ENCODE peak calls at places on chromosomes 3 and 15, in five cellular contexts. One of them, this sample, is unnamed.
A peak's percentile ranks its signal among the peaks of the same experiment; 100 is the strongest.

GRCh38 chr3:65749066-65749465 is 289.7 kb downstream of the MAGI1 start:
- DNase-seq in A549: no peak
- DNase-seq in left ventricle myocardium inferior: no peak
- DNase-seq in aorta: no peak
- DNase-seq in body of pancreas: no peak
- DNase-seq in this sample: no peak

GRCh38 chr15:38297623-38298388 is 45.2 kb downstream of the SPRED1 start:
- DNase-seq in A549: no peak
- DNase-seq in left ventricle myocardium inferior: no peak
- DNase-seq in aorta: no peak
- DNase-seq in body of pancreas: no peak
- DNase-seq in this sample: no peak

GRCh38 chr15:42151012-42151615 is 5.3 kb downstream of the PLA2G4F start:
- DNase-seq in A549: no peak
- DNase-seq in left ventricle myocardium inferior: no peak
- DNase-seq in aorta: no peak
- DNase-seq in body of pancreas: no peak
- DNase-seq in this sample: peak; percentile 25

GRCh38 chr3:37715976-37716375 is 145.7 kb upstream of the CTDSPL start:
- DNase-seq in A549: no peak
- DNase-seq in left ventricle myocardium inferior: no peak
- DNase-seq in aorta: no peak
- DNase-seq in body of pancreas: no peak
- DNase-seq in this sample: no peak

GRCh38 chr3:13772321-13772745 is 107.5 kb downstream of the WNT7A start:
- DNase-seq in A549: no peak
- DNase-seq in left ventricle myocardium inferior: no peak
- DNase-seq in aorta: no peak
- DNase-seq in body of pancreas: no peak
- DNase-seq in this sample: no peak

GRCh38 chr3:112582242-112582874 is 20.5 kb downstream of the SLC35A5 start:
- DNase-seq in A549: peak; percentile 77
- DNase-seq in left ventricle myocardium inferior: no peak
- DNase-seq in aorta: no peak
- DNase-seq in body of pancreas: no peak
- DNase-seq in this sample: no peak

GRCh38 chr15:92637621-92638020 is 18.0 kb downstream of the FAM174B start:
- DNase-seq in A549: no peak
- DNase-seq in left ventricle myocardium inferior: no peak
- DNase-seq in aorta: peak; percentile 64
- DNase-seq in body of pancreas: peak; percentile 28
- DNase-seq in this sample: no peak

GRCh38 chr15:67510597-67511225 is 10.2 kb upstream of the C15orf61 start:
- DNase-seq in A549: no peak
- DNase-seq in left ventricle myocardium inferior: no peak
- DNase-seq in aorta: no peak
- DNase-seq in body of pancreas: no peak
- DNase-seq in this sample: no peak

GRCh38 chr3:8503461-8503860 is 1.8 kb downstream of the LMCD1 start:
- DNase-seq in A549: peak; percentile 57
- DNase-seq in left ventricle myocardium inferior: no peak
- DNase-seq in aorta: no peak
- DNase-seq in body of pancreas: no peak
- DNase-seq in this sample: no peak

GRCh38 chr3:161913786-161914389 is 417.3 kb downstream of the OTOL1 start:
- DNase-seq in A549: peak; percentile 36
- DNase-seq in left ventricle myocardium inferior: no peak
- DNase-seq in aorta: no peak
- DNase-seq in body of pancreas: no peak
- DNase-seq in this sample: no peak

GRCh38 chr3:161920196-161920595 is 423.6 kb downstream of the OTOL1 start:
- DNase-seq in A549: no peak
- DNase-seq in left ventricle myocardium inferior: no peak
- DNase-seq in aorta: no peak
- DNase-seq in body of pancreas: no peak
- DNase-seq in this sample: no peak

GRCh38 chr3:161915283-161915682 is 418.7 kb downstream of the OTOL1 start:
- DNase-seq in A549: no peak
- DNase-seq in left ventricle myocardium inferior: no peak
- DNase-seq in aorta: no peak
- DNase-seq in body of pancreas: no peak
- DNase-seq in this sample: no peak

DNA sequence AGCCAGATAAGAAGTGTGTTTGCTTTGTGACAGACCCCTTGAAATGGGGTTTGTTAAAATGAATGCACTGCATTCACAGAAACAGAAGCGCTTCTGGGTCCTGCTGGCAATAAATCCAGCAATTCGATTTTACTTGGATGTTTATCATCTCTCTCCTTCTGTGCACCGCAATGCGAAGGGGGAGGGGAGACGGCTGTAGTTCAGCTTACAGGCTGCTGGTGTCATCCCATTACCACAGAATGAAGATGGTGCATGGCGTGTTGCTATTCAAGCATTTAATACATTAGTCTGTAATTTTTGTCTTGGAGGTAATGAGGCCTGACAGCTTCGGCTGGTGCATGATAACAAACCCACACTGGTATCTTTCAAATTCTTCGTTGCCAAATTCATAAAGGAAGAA is 418.1 kb downstream of the OTOL1 start:
- DNase-seq in A549: peak; percentile 42
- DNase-seq in left ventricle myocardium inferior: peak; percentile 22
- DNase-seq in aorta: no peak
- DNase-seq in body of pancreas: no peak
- DNase-seq in this sample: peak; percentile 68
- H3K27ac ChIP-seq in A549: no peak overlapping the region
- H3K27ac ChIP-seq in left ventricle myocardium inferior: no peak overlapping the region
- H3K27ac ChIP-seq in aorta: no peak overlapping the region
- H3K27ac ChIP-seq in body of pancreas: no peak overlapping the region
- H3K27ac ChIP-seq in this sample: no peak overlapping the region

GRCh38 chr3:113758389-113759029 is 11.7 kb downstream of the ATP6V1A start:
- DNase-seq in A549: no peak
- DNase-seq in left ventricle myocardium inferior: no peak
- DNase-seq in aorta: no peak
- DNase-seq in body of pancreas: no peak
- DNase-seq in this sample: no peak
- H3K27ac ChIP-seq in A549: no peak overlapping the region
- H3K27ac ChIP-seq in left ventricle myocardium inferior: no peak overlapping the region
- H3K27ac ChIP-seq in aorta: no peak overlapping the region
- H3K27ac ChIP-seq in body of pancreas: no peak overlapping the region
- H3K27ac ChIP-seq in this sample: no peak overlapping the region

GRCh38 chr15:80747317-80748053 is 31.7 kb upstream of the CEMIP start:
- DNase-seq in A549: no peak
- DNase-seq in left ventricle myocardium inferior: no peak
- DNase-seq in aorta: no peak
- DNase-seq in body of pancreas: no peak
- DNase-seq in this sample: no peak
- H3K27ac ChIP-seq in A549: no peak overlapping the region
- H3K27ac ChIP-seq in left ventricle myocardium inferior: no peak overlapping the region
- H3K27ac ChIP-seq in aorta: no peak overlapping the region
- H3K27ac ChIP-seq in body of pancreas: no peak overlapping the region
- H3K27ac ChIP-seq in this sample: no peak overlapping the region

GRCh38 chr3:16884748-16885587 is at the start of gene PLCL2:
- DNase-seq in A549: peak; percentile 46
- DNase-seq in left ventricle myocardium inferior: peak; percentile 54
- DNase-seq in aorta: peak; percentile 82
- DNase-seq in body of pancreas: peak; percentile 41
- DNase-seq in this sample: peak; percentile 81

GRCh38 chr3:16884084-16884747 is 539 bp upstream of the PLCL2 start:
- DNase-seq in A549: peak; percentile 69
- DNase-seq in left ventricle myocardium inferior: peak; percentile 75
- DNase-seq in aorta: peak; percentile 90
- DNase-seq in body of pancreas: peak; percentile 73
- DNase-seq in this sample: peak; percentile 86

GRCh38 chr3:16883057-16883725 is 1.6 kb upstream of the PLCL2 start:
- DNase-seq in A549: no peak
- DNase-seq in left ventricle myocardium inferior: no peak
- DNase-seq in aorta: no peak
- DNase-seq in body of pancreas: no peak
- DNase-seq in this sample: peak; percentile 47

GRCh38 chr3:16881896-16882645 is 2.7 kb upstream of the PLCL2 start:
- DNase-seq in A549: no peak
- DNase-seq in left ventricle myocardium inferior: peak; percentile 61
- DNase-seq in aorta: no peak
- DNase-seq in body of pancreas: no peak
- DNase-seq in this sample: peak; percentile 46

GRCh38 chr3:16883726-16884083 is 1.1 kb upstream of the PLCL2 start:
- DNase-seq in A549: no peak
- DNase-seq in left ventricle myocardium inferior: no peak
- DNase-seq in aorta: no peak
- DNase-seq in body of pancreas: no peak
- DNase-seq in this sample: no peak
- H3K27ac ChIP-seq in A549: no peak overlapping the region
- H3K27ac ChIP-seq in left ventricle myocardium inferior: peak overlapping the region; percentile 96
- H3K27ac ChIP-seq in aorta: no peak overlapping the region
- H3K27ac ChIP-seq in body of pancreas: peak overlapping the region; percentile 82
- H3K27ac ChIP-seq in this sample: peak overlapping the region; percentile 31

GRCh38 chr3:105791919-105792786 is 76.7 kb downstream of the CBLB start:
- DNase-seq in A549: peak; percentile 90
- DNase-seq in left ventricle myocardium inferior: peak; percentile 80
- DNase-seq in aorta: no peak
- DNase-seq in body of pancreas: peak; percentile 40
- DNase-seq in this sample: peak; percentile 58
- H3K27ac ChIP-seq in A549: peak overlapping the region; percentile 76
- H3K27ac ChIP-seq in left ventricle myocardium inferior: peak overlapping the region; percentile 89
- H3K27ac ChIP-seq in aorta: no peak overlapping the region
- H3K27ac ChIP-seq in body of pancreas: no peak overlapping the region
- H3K27ac ChIP-seq in this sample: peak overlapping the region; percentile 72

DNA sequence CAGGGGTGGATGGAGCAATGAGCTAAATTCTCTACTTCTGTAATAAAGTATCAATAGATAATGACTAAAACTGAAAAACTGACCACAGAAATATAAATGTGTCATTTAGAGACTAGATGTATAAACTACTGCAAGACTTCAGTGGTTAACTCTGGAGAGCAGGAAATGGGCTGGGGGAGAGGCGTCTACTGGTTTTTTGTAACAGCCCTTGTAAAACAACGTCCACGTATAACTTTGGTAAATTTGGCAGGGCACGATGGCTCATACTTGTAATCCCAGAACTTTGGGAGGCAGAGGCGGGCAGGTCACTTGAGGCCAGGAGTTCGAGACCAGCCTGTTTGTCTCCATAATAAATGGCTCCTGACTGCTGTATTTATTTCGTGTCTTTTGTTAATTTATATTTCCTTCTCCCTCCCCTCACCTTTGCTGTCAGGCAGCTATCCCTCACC is 12.5 kb downstream of the RAB27A start:
- DNase-seq in A549: no peak
- DNase-seq in left ventricle myocardium inferior: no peak
- DNase-seq in aorta: no peak
- DNase-seq in body of pancreas: no peak
- DNase-seq in this sample: no peak
- H3K27ac ChIP-seq in A549: no peak overlapping the region
- H3K27ac ChIP-seq in left ventricle myocardium inferior: no peak overlapping the region
- H3K27ac ChIP-seq in aorta: no peak overlapping the region
- H3K27ac ChIP-seq in body of pancreas: no peak overlapping the region
- H3K27ac ChIP-seq in this sample: no peak overlapping the region

DNA sequence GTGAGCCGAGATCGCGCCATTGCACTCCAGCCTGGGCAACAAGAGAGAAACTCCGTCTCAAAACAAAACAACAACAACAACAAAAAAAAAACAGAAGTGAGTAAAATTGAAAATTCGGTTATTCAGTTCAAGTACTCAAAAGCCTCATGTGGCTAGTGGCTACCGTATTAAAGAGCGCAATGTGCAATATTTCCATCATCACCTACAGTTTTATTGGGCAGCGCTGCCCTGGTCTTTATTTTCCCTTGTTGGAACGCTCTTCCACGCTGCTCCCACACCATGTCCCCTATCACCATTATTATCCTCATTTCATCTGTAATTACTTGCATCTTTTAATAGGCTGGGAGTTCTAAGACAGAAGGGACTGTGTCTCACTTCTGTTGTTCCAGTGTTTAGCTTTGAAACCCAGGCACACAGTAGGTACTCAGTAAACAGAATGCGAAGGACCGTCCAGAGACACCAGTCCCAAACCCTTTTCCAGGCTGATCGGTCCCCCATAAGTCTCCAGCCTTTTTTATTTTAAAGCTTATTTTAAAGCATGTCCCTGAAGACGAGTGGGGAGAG is 427 bp upstream of the HACD3 start:
- DNase-seq in A549: no peak
- DNase-seq in left ventricle myocardium inferior: no peak
- DNase-seq in aorta: no peak
- DNase-seq in body of pancreas: no peak
- DNase-seq in this sample: no peak
- H3K27ac ChIP-seq in A549: peak overlapping the region; percentile 85
- H3K27ac ChIP-seq in left ventricle myocardium inferior: peak overlapping the region; percentile 81
- H3K27ac ChIP-seq in aorta: no peak overlapping the region
- H3K27ac ChIP-seq in body of pancreas: peak overlapping the region; percentile 63
- H3K27ac ChIP-seq in this sample: no peak overlapping the region

DNA sequence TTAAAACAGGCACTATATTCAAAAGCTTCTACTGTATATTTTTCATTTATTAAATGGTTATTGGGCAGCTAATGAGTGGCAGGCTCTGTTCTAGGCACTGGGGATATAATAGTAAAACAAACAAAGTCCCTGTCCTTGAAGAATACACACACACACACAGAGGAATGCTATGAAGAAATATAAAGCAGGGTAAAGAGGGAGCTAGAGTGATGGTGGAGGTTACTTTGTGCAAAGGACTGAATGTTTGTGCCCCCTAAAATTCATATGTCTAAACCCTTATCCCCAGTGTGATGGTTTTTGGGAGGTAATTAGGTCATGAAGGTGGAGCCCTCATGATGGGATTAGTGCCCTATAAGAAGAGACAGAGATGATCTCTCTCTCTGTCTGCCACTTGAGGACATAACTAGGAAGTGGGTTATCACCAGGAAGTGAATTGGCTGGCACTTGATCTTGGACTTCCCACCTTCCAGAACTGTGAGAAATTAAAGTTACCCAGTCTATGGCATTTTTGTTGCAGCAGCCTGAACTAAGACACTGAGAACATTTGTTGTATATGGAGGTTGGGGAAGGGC is 31.8 kb downstream of the USF3 start:
- DNase-seq in A549: no peak
- DNase-seq in left ventricle myocardium inferior: no peak
- DNase-seq in aorta: no peak
- DNase-seq in body of pancreas: no peak
- DNase-seq in this sample: no peak
- H3K27ac ChIP-seq in A549: no peak overlapping the region
- H3K27ac ChIP-seq in left ventricle myocardium inferior: no peak overlapping the region
- H3K27ac ChIP-seq in aorta: no peak overlapping the region
- H3K27ac ChIP-seq in body of pancreas: peak overlapping the region; percentile 68
- H3K27ac ChIP-seq in this sample: no peak overlapping the region

DNA sequence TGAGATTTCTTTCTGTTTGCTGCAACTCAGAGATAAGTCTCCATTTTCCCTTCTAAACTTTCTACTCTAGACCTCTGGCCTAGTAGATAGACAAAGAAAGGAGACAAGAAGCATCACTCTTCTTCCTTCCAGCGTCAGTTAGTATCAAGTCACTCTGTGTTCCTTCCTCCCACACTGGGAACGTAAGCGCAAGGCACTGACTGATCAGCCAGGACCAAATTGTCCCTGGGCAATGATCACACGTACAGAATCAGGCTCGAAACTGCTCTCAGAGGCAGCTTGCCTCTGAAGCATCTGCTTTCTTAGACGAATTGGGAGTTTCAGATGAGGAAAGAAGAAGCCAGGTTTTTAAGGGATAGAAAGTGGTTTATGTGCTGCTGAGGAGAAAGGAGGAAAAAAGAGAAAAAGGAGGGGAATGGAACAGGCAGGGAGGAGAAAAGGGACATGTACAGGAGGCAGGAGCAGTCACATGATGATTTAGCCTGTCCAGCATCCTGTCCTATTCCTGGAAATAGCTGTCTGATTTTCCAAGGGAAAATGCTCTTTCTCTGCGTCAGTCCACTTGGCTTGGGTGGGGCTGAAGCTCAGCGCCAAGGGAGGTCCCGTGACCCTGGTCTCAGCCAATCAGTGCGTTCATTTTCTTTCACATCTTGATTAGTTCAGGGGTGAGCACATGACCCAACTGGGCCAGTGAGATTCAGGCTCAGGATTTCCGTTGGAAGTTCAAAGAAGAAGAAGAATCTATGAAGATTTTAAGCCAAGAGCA is 102.0 kb upstream of the PRICKLE2 start:
- DNase-seq in A549: no peak
- DNase-seq in left ventricle myocardium inferior: peak; percentile 77
- DNase-seq in aorta: peak; percentile 85
- DNase-seq in body of pancreas: peak; percentile 35
- DNase-seq in this sample: peak; percentile 84
- H3K27ac ChIP-seq in A549: no peak overlapping the region
- H3K27ac ChIP-seq in left ventricle myocardium inferior: peak overlapping the region; percentile 82
- H3K27ac ChIP-seq in aorta: no peak overlapping the region
- H3K27ac ChIP-seq in body of pancreas: peak overlapping the region; percentile 46
- H3K27ac ChIP-seq in this sample: peak overlapping the region; percentile 90